ENCODE peak calls at places on chromosomes 3 and 15, in eight cellular contexts. One of them, this sample, is unnamed. For H3K9me3, the result is how much of the 10 kb centered on the place peaks cover.

GRCh38 chr3:146680602-146681001 is 75.5 kb upstream of the PLSCR5 start:
- DNase-seq in fibroblast of lung: no peak
- DNase-seq in naive thymus-derived CD4-positive, alpha-beta T cell: no peak
- DNase-seq in astrocyte: no peak
- DNase-seq in Caco-2: no peak
- DNase-seq in uterus: no peak
- DNase-seq in WERI-Rb-1: no peak
- DNase-seq in HCT116: no peak
- DNase-seq in this sample: no peak

GRCh38 chr15:75347222-75348033 is 589 bp downstream of the NEIL1 start:
- DNase-seq in fibroblast of lung: no peak
- DNase-seq in naive thymus-derived CD4-positive, alpha-beta T cell: peak
- DNase-seq in astrocyte: no peak
- DNase-seq in Caco-2: peak
- DNase-seq in uterus: peak
- DNase-seq in WERI-Rb-1: peak
- DNase-seq in HCT116: peak
- DNase-seq in this sample: peak

GRCh38 chr3:112334709-112335108 is 1.8 kb downstream of the CD200 start:
- DNase-seq in fibroblast of lung: no peak
- DNase-seq in naive thymus-derived CD4-positive, alpha-beta T cell: no peak
- DNase-seq in astrocyte: no peak
- DNase-seq in Caco-2: no peak
- DNase-seq in uterus: no peak
- DNase-seq in WERI-Rb-1: no peak
- DNase-seq in HCT116: no peak
- DNase-seq in this sample: no peak

GRCh38 chr15:63133786-63134185 is 12.1 kb downstream of the LACTB start:
- DNase-seq in fibroblast of lung: peak
- DNase-seq in naive thymus-derived CD4-positive, alpha-beta T cell: no peak
- DNase-seq in astrocyte: peak
- DNase-seq in Caco-2: no peak
- DNase-seq in uterus: no peak
- DNase-seq in WERI-Rb-1: no peak
- DNase-seq in HCT116: no peak
- DNase-seq in this sample: no peak

GRCh38 chr3:39550343-39550742 is 82.9 kb downstream of the MOBP start:
- DNase-seq in fibroblast of lung: no peak
- DNase-seq in naive thymus-derived CD4-positive, alpha-beta T cell: no peak
- DNase-seq in astrocyte: no peak
- DNase-seq in Caco-2: no peak
- DNase-seq in uterus: no peak
- DNase-seq in WERI-Rb-1: no peak
- DNase-seq in HCT116: no peak
- DNase-seq in this sample: no peak

GRCh38 chr3:124569761-124570160 is 160.5 kb upstream of the UMPS start:
- DNase-seq in fibroblast of lung: no peak
- DNase-seq in naive thymus-derived CD4-positive, alpha-beta T cell: no peak
- DNase-seq in astrocyte: no peak
- DNase-seq in Caco-2: no peak
- DNase-seq in uterus: no peak
- DNase-seq in WERI-Rb-1: no peak
- DNase-seq in HCT116: no peak
- DNase-seq in this sample: no peak

GRCh38 chr3:100097919-100098896 is 16.1 kb downstream of the FILIP1L start:
- DNase-seq in fibroblast of lung: no peak
- DNase-seq in naive thymus-derived CD4-positive, alpha-beta T cell: no peak
- DNase-seq in astrocyte: no peak
- DNase-seq in Caco-2: peak
- DNase-seq in uterus: no peak
- DNase-seq in WERI-Rb-1: no peak
- DNase-seq in HCT116: no peak
- DNase-seq in this sample: no peak

GRCh38 chr3:112734718-112735350 is 93.9 kb upstream of the CCDC80 start:
- DNase-seq in fibroblast of lung: peak
- DNase-seq in naive thymus-derived CD4-positive, alpha-beta T cell: peak
- DNase-seq in astrocyte: peak
- DNase-seq in Caco-2: peak
- DNase-seq in uterus: peak
- DNase-seq in WERI-Rb-1: peak
- DNase-seq in HCT116: peak
- DNase-seq in this sample: peak

GRCh38 chr3:56823421-56823926 is 21.7 kb upstream of the ARHGEF3 start:
- DNase-seq in fibroblast of lung: no peak
- DNase-seq in naive thymus-derived CD4-positive, alpha-beta T cell: no peak
- DNase-seq in astrocyte: peak
- DNase-seq in Caco-2: no peak
- DNase-seq in uterus: no peak
- DNase-seq in WERI-Rb-1: no peak
- DNase-seq in HCT116: no peak
- DNase-seq in this sample: no peak

GRCh38 chr15:76996526-76997401 is 1.8 kb downstream of the PSTPIP1 start:
- DNase-seq in fibroblast of lung: peak
- DNase-seq in naive thymus-derived CD4-positive, alpha-beta T cell: peak
- DNase-seq in astrocyte: peak
- DNase-seq in Caco-2: no peak
- DNase-seq in uterus: no peak
- DNase-seq in WERI-Rb-1: no peak
- DNase-seq in HCT116: no peak
- DNase-seq in this sample: peak

GRCh38 chr3:16663852-16664712 is 58.9 kb upstream of the DAZL start:
- DNase-seq in fibroblast of lung: no peak
- DNase-seq in naive thymus-derived CD4-positive, alpha-beta T cell: no peak
- DNase-seq in astrocyte: no peak
- DNase-seq in Caco-2: no peak
- DNase-seq in uterus: no peak
- DNase-seq in WERI-Rb-1: no peak
- DNase-seq in HCT116: no peak
- DNase-seq in this sample: no peak

GRCh38 chr15:34853001-34853758 is 57.8 kb upstream of the ACTC1 start:
- DNase-seq in fibroblast of lung: peak
- DNase-seq in naive thymus-derived CD4-positive, alpha-beta T cell: no peak
- DNase-seq in astrocyte: peak
- DNase-seq in Caco-2: no peak
- DNase-seq in uterus: no peak
- DNase-seq in WERI-Rb-1: no peak
- DNase-seq in HCT116: no peak
- DNase-seq in this sample: no peak

GRCh38 chr3:11335056-11335608 is 62.9 kb downstream of the ATG7 start:
- DNase-seq in fibroblast of lung: peak
- DNase-seq in naive thymus-derived CD4-positive, alpha-beta T cell: peak
- DNase-seq in astrocyte: peak
- DNase-seq in Caco-2: no peak
- DNase-seq in uterus: no peak
- DNase-seq in WERI-Rb-1: no peak
- DNase-seq in HCT116: peak
- DNase-seq in this sample: peak

GRCh38 chr3:17891139-17891850 is 148.9 kb upstream of the TBC1D5 start:
- DNase-seq in fibroblast of lung: peak
- DNase-seq in naive thymus-derived CD4-positive, alpha-beta T cell: no peak
- DNase-seq in astrocyte: peak
- DNase-seq in Caco-2: no peak
- DNase-seq in uterus: no peak
- DNase-seq in WERI-Rb-1: no peak
- DNase-seq in HCT116: no peak
- DNase-seq in this sample: no peak

GRCh38 chr3:186869253-186870235 is 27.0 kb downstream of the ADIPOQ start:
- DNase-seq in fibroblast of lung: peak
- DNase-seq in naive thymus-derived CD4-positive, alpha-beta T cell: no peak
- DNase-seq in astrocyte: peak
- DNase-seq in Caco-2: no peak
- DNase-seq in uterus: no peak
- DNase-seq in WERI-Rb-1: no peak
- DNase-seq in HCT116: no peak
- DNase-seq in this sample: no peak

GRCh38 chr3:13296662-13297061 is 123.5 kb downstream of the NUP210 start:
- DNase-seq in fibroblast of lung: no peak
- DNase-seq in naive thymus-derived CD4-positive, alpha-beta T cell: no peak
- DNase-seq in astrocyte: no peak
- DNase-seq in Caco-2: no peak
- DNase-seq in uterus: no peak
- DNase-seq in WERI-Rb-1: peak
- DNase-seq in HCT116: no peak
- DNase-seq in this sample: no peak

GRCh38 chr3:117761992-117762944 is 1052.7 kb downstream of the TUSC7 start:
- DNase-seq in fibroblast of lung: peak
- DNase-seq in naive thymus-derived CD4-positive, alpha-beta T cell: no peak
- DNase-seq in astrocyte: no peak
- DNase-seq in Caco-2: no peak
- DNase-seq in uterus: no peak
- DNase-seq in WERI-Rb-1: no peak
- DNase-seq in HCT116: no peak
- DNase-seq in this sample: no peak

GRCh38 chr15:27813139-27813538 is 286.0 kb downstream of the OCA2 start:
- DNase-seq in fibroblast of lung: no peak
- DNase-seq in naive thymus-derived CD4-positive, alpha-beta T cell: no peak
- DNase-seq in astrocyte: no peak
- DNase-seq in Caco-2: no peak
- DNase-seq in uterus: no peak
- DNase-seq in WERI-Rb-1: no peak
- DNase-seq in HCT116: no peak
- DNase-seq in this sample: no peak

GRCh38 chr15:27816790-27817189 is 282.3 kb downstream of the OCA2 start:
- DNase-seq in fibroblast of lung: no peak
- DNase-seq in naive thymus-derived CD4-positive, alpha-beta T cell: no peak
- DNase-seq in astrocyte: no peak
- DNase-seq in Caco-2: no peak
- DNase-seq in uterus: no peak
- DNase-seq in WERI-Rb-1: no peak
- DNase-seq in HCT116: no peak
- DNase-seq in this sample: no peak

GRCh38 chr15:27820232-27820631 is 278.9 kb downstream of the OCA2 start:
- DNase-seq in fibroblast of lung: peak
- DNase-seq in naive thymus-derived CD4-positive, alpha-beta T cell: no peak
- DNase-seq in astrocyte: peak
- DNase-seq in Caco-2: no peak
- DNase-seq in uterus: no peak
- DNase-seq in WERI-Rb-1: no peak
- DNase-seq in HCT116: no peak
- DNase-seq in this sample: no peak

GRCh38 chr15:27817258-27817657 is 281.9 kb downstream of the OCA2 start:
- DNase-seq in fibroblast of lung: no peak
- DNase-seq in naive thymus-derived CD4-positive, alpha-beta T cell: no peak
- DNase-seq in astrocyte: no peak
- DNase-seq in Caco-2: no peak
- DNase-seq in uterus: no peak
- DNase-seq in WERI-Rb-1: no peak
- DNase-seq in HCT116: no peak
- DNase-seq in this sample: no peak

DNA sequence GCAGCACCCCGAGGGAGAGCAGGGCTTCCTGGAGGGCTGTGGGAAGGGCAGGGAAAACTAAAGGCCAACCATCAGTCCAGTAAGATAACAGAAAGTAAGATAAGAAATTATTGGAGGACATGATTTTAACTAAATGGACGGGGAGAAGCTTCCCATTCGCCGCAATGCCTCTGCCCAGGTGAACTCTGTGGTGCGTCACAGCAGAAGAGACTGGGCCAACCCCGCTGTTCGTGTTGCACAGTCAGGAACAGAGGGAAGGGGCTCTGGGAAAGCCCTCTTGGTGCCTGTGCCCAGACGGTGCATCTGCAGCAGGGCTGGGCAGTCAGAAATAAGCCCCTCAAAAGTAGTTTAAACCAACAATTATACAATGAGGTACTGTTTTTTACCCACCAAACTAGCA is 284.1 kb downstream of the OCA2 start:
- DNase-seq in fibroblast of lung: no peak
- DNase-seq in naive thymus-derived CD4-positive, alpha-beta T cell: no peak
- DNase-seq in astrocyte: no peak
- DNase-seq in Caco-2: no peak
- DNase-seq in uterus: no peak
- DNase-seq in WERI-Rb-1: no peak
- DNase-seq in HCT116: no peak
- DNase-seq in this sample: no peak
- H3K9me3 ChIP-seq in fibroblast of lung: under half
- H3K9me3 ChIP-seq in naive thymus-derived CD4-positive, alpha-beta T cell: under half
- H3K9me3 ChIP-seq in astrocyte: under half
- H3K9me3 ChIP-seq in Caco-2: under half
- H3K9me3 ChIP-seq in uterus: under half
- H3K9me3 ChIP-seq in WERI-Rb-1: under half
- H3K9me3 ChIP-seq in HCT116: under half
- H3K9me3 ChIP-seq in this sample: under half

GRCh38 chr15:89777073-89777820 is 1.1 kb downstream of the MESP2 start:
- DNase-seq in fibroblast of lung: no peak
- DNase-seq in naive thymus-derived CD4-positive, alpha-beta T cell: no peak
- DNase-seq in astrocyte: no peak
- DNase-seq in Caco-2: no peak
- DNase-seq in uterus: no peak
- DNase-seq in WERI-Rb-1: no peak
- DNase-seq in HCT116: no peak
- DNase-seq in this sample: no peak
- H3K4me3 ChIP-seq in fibroblast of lung: no peak
- H3K4me3 ChIP-seq in naive thymus-derived CD4-positive, alpha-beta T cell: no peak
- H3K4me3 ChIP-seq in astrocyte: no peak
- H3K4me3 ChIP-seq in Caco-2: no peak
- H3K4me3 ChIP-seq in uterus: no peak
- H3K4me3 ChIP-seq in WERI-Rb-1: no peak
- H3K4me3 ChIP-seq in HCT116: no peak
- H3K4me3 ChIP-seq in this sample: no peak

DNA sequence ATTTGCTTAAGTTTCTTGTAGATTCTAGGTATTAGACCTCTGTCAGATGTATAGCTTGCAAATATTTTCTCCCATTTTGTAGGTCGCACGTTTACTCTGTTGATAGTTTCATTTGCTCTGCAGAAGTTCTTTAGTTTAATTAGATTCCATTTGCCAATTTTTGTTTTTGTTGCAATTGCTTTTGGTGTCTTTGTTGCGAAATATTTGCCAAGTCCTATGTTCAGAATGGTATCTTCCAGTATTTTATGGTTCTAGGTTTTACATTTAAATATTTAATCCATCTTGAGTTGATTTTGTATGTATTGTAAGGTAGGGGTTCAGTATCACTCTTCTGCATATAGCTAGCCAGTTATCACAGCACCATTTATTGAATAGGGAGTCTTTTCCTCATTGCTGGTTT is 64.9 kb downstream of the CHCHD6 start:
- DNase-seq in fibroblast of lung: no peak
- DNase-seq in naive thymus-derived CD4-positive, alpha-beta T cell: no peak
- DNase-seq in astrocyte: no peak
- DNase-seq in Caco-2: no peak
- DNase-seq in uterus: no peak
- DNase-seq in WERI-Rb-1: no peak
- DNase-seq in HCT116: no peak
- DNase-seq in this sample: no peak
- H3K9me3 ChIP-seq in fibroblast of lung: under half
- H3K9me3 ChIP-seq in naive thymus-derived CD4-positive, alpha-beta T cell: under half
- H3K9me3 ChIP-seq in astrocyte: under half
- H3K9me3 ChIP-seq in Caco-2: under half
- H3K9me3 ChIP-seq in uterus: under half
- H3K9me3 ChIP-seq in WERI-Rb-1: under half
- H3K9me3 ChIP-seq in HCT116: under half
- H3K9me3 ChIP-seq in this sample: under half

GRCh38 chr3:137259709-137260108 is 301.9 kb downstream of the IL20RB start:
- DNase-seq in fibroblast of lung: no peak
- DNase-seq in naive thymus-derived CD4-positive, alpha-beta T cell: no peak
- DNase-seq in astrocyte: no peak
- DNase-seq in Caco-2: no peak
- DNase-seq in uterus: no peak
- DNase-seq in WERI-Rb-1: peak
- DNase-seq in HCT116: no peak
- DNase-seq in this sample: no peak

GRCh38 chr3:137259089-137259488 is 301.3 kb downstream of the IL20RB start:
- DNase-seq in fibroblast of lung: no peak
- DNase-seq in naive thymus-derived CD4-positive, alpha-beta T cell: no peak
- DNase-seq in astrocyte: no peak
- DNase-seq in Caco-2: no peak
- DNase-seq in uterus: no peak
- DNase-seq in WERI-Rb-1: no peak
- DNase-seq in HCT116: no peak
- DNase-seq in this sample: no peak

GRCh38 chr3:137263982-137264777 is 306.4 kb downstream of the IL20RB start:
- DNase-seq in fibroblast of lung: no peak
- DNase-seq in naive thymus-derived CD4-positive, alpha-beta T cell: no peak
- DNase-seq in astrocyte: no peak
- DNase-seq in Caco-2: no peak
- DNase-seq in uterus: no peak
- DNase-seq in WERI-Rb-1: peak
- DNase-seq in HCT116: no peak
- DNase-seq in this sample: no peak
- H3K4me3 ChIP-seq in fibroblast of lung: no peak
- H3K4me3 ChIP-seq in naive thymus-derived CD4-positive, alpha-beta T cell: no peak
- H3K4me3 ChIP-seq in astrocyte: no peak
- H3K4me3 ChIP-seq in Caco-2: no peak
- H3K4me3 ChIP-seq in uterus: no peak
- H3K4me3 ChIP-seq in WERI-Rb-1: peak
- H3K4me3 ChIP-seq in HCT116: no peak
- H3K4me3 ChIP-seq in this sample: no peak

This sample was measured in CD4-positive, alpha-beta memory T cell.